ENCODE peak calls at places on chromosomes 11 and 22, in five cellular contexts. H is GM12892, D is transverse colon, S is adrenal gland, J is IMR-90. R is an unnamed sample.

GRCh38 chr11:27740362-27741024 is 40.2 kb upstream of the BDNF start:
- DNase-seq in H (no peak), J (no peak), S (no peak), D (no peak), R (no peak)

GRCh38 chr11:2517386-2518064 is 72.7 kb downstream of the KCNQ1 start:
- DNase-seq in D (peak), H (no peak), J (no peak), S (peak), R (no peak)

GRCh38 chr22:36143066-36143815 is 17.3 kb downstream of the APOL3 start:
- DNase-seq in H (no peak), D (no peak), J (no peak), S (no peak), R (no peak)

GRCh38 chr22:20591660-20592310 is 84.4 kb downstream of the MED15 start:
- DNase-seq in J (peak), S (no peak), D (no peak), H (no peak), R (no peak)

GRCh38 chr11:2987881-2988280 is 4.2 kb downstream of the NAP1L4 start:
- DNase-seq in D (no peak), S (no peak), J (no peak), H (no peak), R (no peak)

GRCh38 chr22:32281092-32281491 is 25.9 kb upstream of the SLC5A4 start:
- DNase-seq in D (no peak), H (no peak), J (no peak), S (no peak), R (no peak)

GRCh38 chr11:126310229-126310991 is 6.5 kb downstream of the DCPS start:
- DNase-seq in D (peak), S (peak), J (peak), H (no peak), R (peak)

GRCh38 chr11:128407962-128408361 is 179.4 kb downstream of the ETS1 start:
- DNase-seq in D (no peak), J (peak), S (no peak), H (no peak), R (no peak)

GRCh38 chr11:126419801-126420729 is 64.6 kb downstream of the ST3GAL4 start:
- DNase-seq in S (no peak), H (no peak), J (peak), D (no peak), R (no peak)

GRCh38 chr11:5042091-5042490 is 4.2 kb upstream of the OR52J3 start:
- DNase-seq in D (no peak), S (no peak), H (no peak), J (no peak), R (no peak)

GRCh38 chr11:73242291-73243092 is 24.4 kb downstream of the P2RY2 start:
- DNase-seq in S (peak), H (peak), J (peak), D (peak), R (peak)

GRCh38 chr11:56887940-56888339 is 100.8 kb upstream of the OR5AK2 start:
- DNase-seq in J (no peak), H (no peak), D (no peak), S (no peak), R (no peak)

GRCh38 chr22:19871023-19871844 is 16.6 kb upstream of the GNB1L start:
- DNase-seq in S (no peak), D (no peak), H (no peak), J (no peak), R (no peak)

GRCh38 chr11:120121914-120122473 is 15.9 kb downstream of the TRIM29 start:
- DNase-seq in J (no peak), H (no peak), S (peak), D (peak), R (peak)

GRCh38 chr11:16986434-16987204 is 27.6 kb downstream of the PLEKHA7 start:
- DNase-seq in H (peak), S (peak), J (no peak), D (peak), R (no peak)

GRCh38 chr11:113203332-113203731 is 111.1 kb upstream of the TTC12 start:
- DNase-seq in D (no peak), H (no peak), S (no peak), J (no peak), R (no peak)

GRCh38 chr11:106503901-106504300 is 426.4 kb downstream of the AASDHPPT start:
- DNase-seq in J (no peak), D (no peak), S (no peak), H (no peak), R (no peak)

GRCh38 chr22:28442951-28443876 is 236.4 kb downstream of the TTC28 start:
- DNase-seq in D (peak), S (peak), J (peak), H (no peak), R (peak)
- TF ChIP-seq POLR2A in D (peak), S (peak), J (no peak), H (no peak), R (no peak)

DNA sequence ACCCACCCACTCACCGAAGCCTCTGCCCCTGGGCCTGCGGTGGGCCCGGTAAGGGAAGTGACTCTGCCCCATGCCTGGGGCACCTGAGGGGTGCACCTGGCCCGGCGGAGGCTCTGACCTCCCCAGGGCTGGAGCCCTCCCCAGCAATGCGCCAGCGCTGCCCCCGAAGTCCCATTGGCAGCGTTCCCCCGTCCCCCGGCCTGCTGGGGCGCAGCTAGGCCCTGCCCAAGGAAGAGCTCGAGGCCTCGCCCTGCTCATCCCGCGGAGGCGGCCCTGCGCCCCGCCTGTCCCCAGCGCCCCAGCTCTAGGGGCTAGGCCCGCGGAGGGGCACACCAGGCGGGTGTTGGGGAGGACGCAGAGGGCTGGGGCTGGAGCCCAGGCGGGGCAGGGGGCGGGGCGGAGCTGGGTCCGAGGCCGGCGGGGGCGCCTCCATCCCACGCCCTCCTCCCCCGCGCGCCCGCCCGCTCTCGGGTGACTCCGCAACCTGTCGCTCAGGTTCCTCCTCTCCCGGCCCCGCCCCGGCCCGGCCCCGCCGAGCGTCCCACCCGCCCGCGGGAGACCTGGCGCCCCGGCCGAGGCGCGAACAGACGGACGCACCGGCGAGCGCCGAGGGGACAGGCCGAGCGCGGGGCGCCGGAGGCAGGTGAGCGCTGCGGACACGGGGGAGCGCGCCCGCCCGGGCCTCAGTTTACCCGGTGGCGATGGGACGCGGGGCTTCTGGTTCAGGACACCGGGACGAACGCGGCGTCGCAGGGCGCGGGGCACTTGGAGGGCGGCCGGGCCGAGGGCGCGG is at the start of gene EPS8L2:
- DNase-seq in D (peak), S (peak), J (no peak), H (no peak), R (no peak)
- TF ChIP-seq POLR2A in D (no peak), S (no peak), J (no peak), H (no peak), R (no peak)

GRCh38 chr22:23804781-23805291 is 18.1 kb downstream of the SMARCB1 start:
- DNase-seq in H (no peak), S (no peak), D (no peak), J (no peak), R (no peak)

GRCh38 chr22:23800297-23801237 is 13.8 kb downstream of the SMARCB1 start:
- DNase-seq in D (no peak), J (no peak), S (no peak), H (peak), R (no peak)

GRCh38 chr22:23801238-23801821 is 14.6 kb downstream of the SMARCB1 start:
- DNase-seq in H (no peak), S (no peak), J (no peak), D (no peak), R (no peak)

GRCh38 chr22:23803001-23803819 is 16.4 kb downstream of the SMARCB1 start:
- DNase-seq in D (peak), S (no peak), H (no peak), J (no peak), R (no peak)

DNA sequence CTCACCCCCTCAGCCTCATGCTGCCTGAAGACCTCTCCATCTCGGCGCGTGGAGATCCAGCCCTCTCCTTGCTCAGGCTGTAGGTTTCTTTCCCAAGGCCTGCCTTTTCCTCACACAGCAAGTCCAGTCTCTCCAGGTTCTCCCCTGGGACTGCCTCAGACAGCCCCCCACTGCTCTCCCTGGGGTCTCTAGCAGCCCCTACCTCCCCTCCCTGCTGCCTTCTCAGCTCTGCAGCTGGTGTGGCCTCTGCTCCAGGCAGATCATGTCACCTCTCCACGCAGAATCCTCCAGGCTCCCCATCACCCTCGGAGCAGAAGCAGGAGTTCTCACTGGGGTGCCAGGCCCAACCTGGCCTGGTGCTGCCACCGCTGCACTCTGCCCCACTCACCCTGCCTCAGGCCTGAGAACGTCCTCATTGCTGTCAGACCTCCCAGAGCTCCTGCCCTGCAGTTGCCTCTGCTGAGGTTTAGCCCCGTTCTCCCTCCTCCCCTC is 15.2 kb downstream of the SMARCB1 start:
- DNase-seq in J (no peak), S (no peak), D (no peak), H (no peak), R (no peak)
- TF ChIP-seq POLR2A in J (no peak), S (no peak), D (no peak), H (no peak), R (no peak)

GRCh38 chr11:97732011-97732632 is 1288.6 kb upstream of the CNTN5 start:
- DNase-seq in S (no peak), J (no peak), H (no peak), D (no peak), R (no peak)

DNA sequence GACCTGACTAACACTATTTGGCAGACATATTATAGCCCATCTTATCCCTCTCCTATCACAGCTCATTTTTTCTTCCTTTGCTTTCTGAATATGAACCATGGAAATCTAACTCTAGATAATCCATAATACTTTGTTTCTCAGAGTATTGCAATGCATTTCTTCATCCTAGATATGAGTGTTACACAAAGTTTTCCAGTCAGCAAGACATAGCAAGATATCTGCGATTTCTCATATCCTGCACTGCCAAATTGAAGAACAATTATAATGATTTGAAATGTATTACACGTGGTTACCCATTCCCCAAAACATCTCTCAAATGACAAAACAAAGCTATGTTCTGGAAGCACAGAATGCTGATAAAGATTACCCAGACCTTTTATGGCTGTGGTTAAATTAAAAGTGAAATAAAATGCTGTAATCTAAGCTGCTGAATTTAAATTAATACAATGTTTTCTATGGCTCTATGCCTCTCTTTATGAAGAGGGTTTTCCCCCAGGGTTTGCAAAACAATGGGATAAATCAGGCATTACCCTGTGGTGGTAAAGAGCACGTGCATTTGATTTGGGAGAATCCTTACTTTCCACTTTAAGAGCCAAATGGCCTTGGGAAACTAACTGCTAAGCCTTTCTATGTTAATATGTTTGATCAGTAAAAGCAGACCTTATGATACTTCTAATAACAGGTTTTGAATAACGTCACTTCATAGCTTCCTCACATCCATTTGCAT is 1291.0 kb upstream of the CNTN5 start:
- DNase-seq in S (no peak), J (no peak), H (no peak), D (no peak), R (no peak)
- TF ChIP-seq POLR2A in S (no peak), J (no peak), H (no peak), D (no peak), R (no peak)

DNA sequence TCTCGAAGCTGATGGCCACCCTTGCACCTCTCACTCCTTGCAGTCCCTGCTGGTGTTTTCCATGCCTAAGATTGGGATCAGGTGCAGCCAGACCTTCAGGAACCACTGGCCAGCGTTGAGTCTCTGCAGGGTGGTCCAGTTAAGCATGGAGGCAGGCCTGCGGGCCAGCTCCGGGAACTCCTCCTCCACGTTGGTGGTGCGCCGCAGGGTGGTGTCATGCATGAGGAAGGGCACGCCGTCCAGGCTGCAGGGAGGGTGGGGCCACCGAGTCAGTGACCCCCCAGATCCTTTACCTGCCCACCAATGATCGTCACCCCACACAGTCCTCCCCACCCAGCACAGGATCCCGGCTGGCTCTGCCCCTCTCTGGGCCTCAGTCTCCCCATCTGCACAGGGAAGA is 10.0 kb upstream of the KLHL35 start:
- DNase-seq in H (no peak), S (no peak), J (no peak), D (no peak), R (no peak)
- TF ChIP-seq POLR2A in H (no peak), S (no peak), J (no peak), D (no peak), R (no peak)

DNA sequence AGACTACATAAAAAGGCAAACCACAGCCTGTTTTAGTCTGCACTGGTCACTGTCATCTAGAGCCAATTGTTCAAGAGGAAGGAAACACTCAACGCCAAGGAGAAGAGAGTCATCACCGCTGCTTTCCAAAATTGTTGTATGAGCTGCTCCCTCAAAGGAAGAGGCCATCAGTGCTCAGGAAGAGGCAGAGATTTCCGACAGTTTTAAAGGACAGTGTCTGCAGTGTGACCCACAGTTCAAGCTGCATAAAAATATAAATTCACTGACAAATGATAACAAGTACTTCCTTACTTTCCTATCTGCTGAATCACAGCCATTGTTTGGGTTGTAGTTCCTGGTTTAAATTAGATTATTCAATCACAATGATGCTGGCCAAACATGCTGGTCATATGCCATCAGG is 16.4 kb downstream of the PRCP start:
- DNase-seq in S (peak), D (no peak), H (no peak), J (peak), R (no peak)
- TF ChIP-seq POLR2A in S (no peak), D (no peak), H (no peak), J (no peak), R (no peak)

DNA sequence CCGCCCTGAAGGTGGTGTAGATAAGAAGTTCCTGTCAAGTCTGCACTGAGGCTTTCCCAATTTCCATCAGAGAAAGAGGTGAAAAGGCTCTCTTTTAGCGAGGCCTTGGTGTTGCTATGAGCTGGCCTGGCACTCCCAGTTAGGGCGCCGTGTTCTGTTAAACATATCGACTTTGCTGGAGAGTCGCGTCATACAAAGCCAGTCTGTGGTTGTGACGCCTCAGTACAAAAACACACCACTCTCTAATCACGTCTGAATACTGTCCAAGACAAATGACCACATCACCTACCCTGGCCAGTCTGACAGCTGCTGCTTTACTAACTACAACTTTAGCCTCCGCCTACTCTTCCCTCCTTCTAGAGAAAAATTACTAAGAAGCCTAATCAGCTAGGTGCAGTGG is 8.0 kb upstream of the TOLLIP start:
- DNase-seq in J (no peak), D (no peak), S (no peak), H (no peak), R (no peak)
- TF ChIP-seq POLR2A in J (no peak), D (no peak), S (no peak), H (no peak), R (no peak)

DNA sequence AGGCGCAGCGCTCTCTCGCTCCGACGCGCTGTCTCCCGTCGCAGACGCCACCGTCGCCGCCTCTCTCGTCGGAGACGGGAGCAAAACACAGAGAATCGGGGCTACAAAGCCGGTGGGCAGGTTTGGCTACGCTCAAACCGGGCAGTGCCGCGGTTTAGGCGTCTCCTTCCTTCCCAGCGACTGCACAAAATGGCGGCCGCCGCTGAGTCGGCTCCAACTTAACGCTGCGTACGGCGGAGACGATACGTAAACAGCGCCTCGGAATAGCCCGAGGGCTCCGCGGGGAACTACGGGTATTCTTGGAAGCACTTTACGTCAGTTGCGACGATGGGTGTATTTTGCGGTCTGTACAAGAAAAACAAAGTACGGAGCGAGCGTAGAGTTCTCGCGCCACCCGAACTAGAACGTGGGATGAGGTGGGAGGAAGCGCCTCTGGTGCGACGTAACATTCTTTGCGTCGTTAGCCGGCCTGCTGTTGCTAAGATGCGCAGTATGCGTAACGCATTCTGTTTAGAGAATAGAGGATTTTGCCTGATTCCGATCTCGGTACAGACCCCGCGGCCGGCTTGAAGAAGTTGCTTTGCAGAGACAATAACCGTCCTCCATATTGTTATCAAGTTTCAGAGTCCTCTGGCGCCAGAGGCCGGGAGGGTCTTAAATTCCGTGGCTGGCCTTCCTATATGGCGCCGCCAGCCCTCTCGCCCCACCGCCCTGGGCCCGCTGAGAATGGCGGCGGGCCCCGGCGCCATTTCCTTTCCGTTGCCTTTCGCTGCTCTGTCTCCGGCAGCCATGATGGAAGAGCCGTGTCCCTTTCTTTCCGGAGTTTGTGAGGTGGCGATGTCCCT is at the start of gene DDX17:
- DNase-seq in H (peak), D (peak), J (peak), S (peak), R (peak)
- TF ChIP-seq POLR2A in H (peak), D (peak), J (peak), S (peak), R (peak)

DNA sequence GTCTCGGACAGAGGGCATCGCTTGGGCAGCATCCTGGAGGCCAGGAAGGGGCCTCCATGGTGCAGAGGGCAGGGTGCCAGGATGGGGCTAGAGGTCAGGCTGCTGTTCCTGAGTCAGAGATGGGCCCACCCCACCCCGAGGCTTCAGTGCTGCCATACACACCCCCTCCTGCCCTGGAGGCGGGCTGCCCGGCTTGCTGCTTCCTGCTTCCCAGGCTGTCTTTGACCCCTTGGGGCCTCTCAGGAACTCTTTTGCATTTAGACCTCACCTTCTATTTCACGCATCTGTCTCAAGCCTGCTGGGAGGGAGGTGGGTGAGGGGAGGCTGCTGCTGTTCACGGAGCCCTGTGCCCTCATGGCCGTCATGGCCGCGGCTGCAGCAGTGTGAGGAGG is 6.6 kb upstream of the GRAMD4 start:
- DNase-seq in H (peak), J (no peak), S (no peak), D (peak), R (no peak)
- TF ChIP-seq POLR2A in H (no peak), J (no peak), S (no peak), D (no peak), R (no peak)